ENCODE peak calls at places on chromosomes 6 and 20, in ten cellular contexts. C is tibial nerve; W is mucosa of descending colon; U is heart right ventricle; R is esophagus squamous epithelium; X is GM10248; Q is suprapubic skin; V is adrenal gland; M is OCI-LY7; T is CD8-positive, alpha-beta T cell. E is an unnamed sample.

GRCh38 chr6:43622541-43622940 is 6.5 kb downstream of the GTPBP2 start:
- DNase-seq in W (no peak), R (no peak), Q (no peak), V (no peak), T (no peak), M (no peak), U (no peak), C (no peak), X (no peak), E (no peak)

GRCh38 chr20:4730782-4731181 is 9.1 kb downstream of the PRND start:
- DNase-seq in C (no peak), U (peak; percentile 44), R (no peak), T (no peak), W (no peak), Q (no peak), X (no peak), M (no peak), V (no peak), E (peak; percentile 21)

GRCh38 chr6:107560657-107561056 is 70.7 kb downstream of the SOBP start:
- DNase-seq in Q (no peak), M (no peak), V (no peak), C (peak; percentile 8), T (no peak), R (no peak), W (peak; percentile 3), X (no peak), U (peak; percentile 42), E (no peak)

GRCh38 chr6:119077643-119078448 is 618 bp downstream of the FAM184A start:
- DNase-seq in R (no peak), V (peak; percentile 28), W (peak; percentile 25), T (peak; percentile 75), M (no peak), X (peak; percentile 30), C (no peak), Q (peak; percentile 62), U (peak; percentile 11), E (peak; percentile 40)

GRCh38 chr6:110654096-110654820 is 161.0 kb downstream of the CDK19 start:
- DNase-seq in R (no peak), V (no peak), T (no peak), W (no peak), M (no peak), C (no peak), Q (no peak), X (no peak), U (no peak), E (no peak)

GRCh38 chr6:142926494-142927273 is 18.3 kb downstream of the HIVEP2 start:
- DNase-seq in X (peak; percentile 89), C (peak; percentile 80), M (peak; percentile 84), U (peak; percentile 94), V (peak; percentile 82), W (peak; percentile 91), R (peak; percentile 14), T (peak; percentile 87), Q (peak; percentile 88), E (peak; percentile 83)

GRCh38 chr20:20085071-20085470 is 32.7 kb downstream of the CFAP61 start:
- DNase-seq in W (no peak), M (no peak), R (no peak), Q (peak; percentile 77), T (no peak), X (no peak), U (peak; percentile 78), C (no peak), V (peak; percentile 19), E (no peak)

GRCh38 chr20:1263853-1264252 is 2.2 kb upstream of the SNPH start:
- DNase-seq in V (no peak), T (no peak), C (no peak), X (no peak), U (no peak), W (no peak), M (no peak), Q (no peak), R (no peak), E (no peak)

GRCh38 chr20:52193133-52193532 is 1.6 kb upstream of the ZFP64 start:
- DNase-seq in T (no peak), Q (no peak), V (no peak), U (no peak), X (no peak), C (no peak), R (no peak), M (no peak), W (no peak), E (no peak)

GRCh38 chr20:32029561-32029960 is 19.3 kb downstream of the CCM2L start:
- DNase-seq in V (no peak), Q (no peak), U (no peak), X (no peak), R (no peak), T (no peak), C (no peak), W (no peak), M (no peak), E (no peak)

GRCh38 chr6:143410859-143411270 is 39.6 kb downstream of the ADAT2 start:
- DNase-seq in V (no peak), M (no peak), W (no peak), R (no peak), X (no peak), Q (no peak), U (no peak), C (no peak), T (no peak), E (no peak)

GRCh38 chr6:113315879-113316278 is 541.3 kb upstream of the MARCKS start:
- DNase-seq in M (no peak), C (no peak), U (no peak), V (no peak), W (no peak), X (no peak), T (no peak), Q (no peak), R (no peak), E (no peak)

GRCh38 chr6:146357578-146358340 is 185.9 kb upstream of the RAB32 start:
- DNase-seq in C (no peak), M (no peak), R (no peak), X (no peak), W (no peak), T (no peak), U (no peak), Q (no peak), V (no peak), E (no peak)

GRCh38 chr6:122107256-122107655 is 292.2 kb upstream of the HSF2 start:
- DNase-seq in U (no peak), M (no peak), X (no peak), V (no peak), Q (no peak), T (no peak), W (no peak), R (no peak), C (no peak), E (no peak)

GRCh38 chr6:107769053-107769658 is 55.0 kb downstream of the SCML4 start:
- DNase-seq in R (no peak), X (no peak), Q (no peak), U (no peak), C (no peak), T (no peak), W (no peak), M (no peak), V (no peak), E (peak; percentile 41)

GRCh38 chr6:28357036-28357435 is 7.3 kb downstream of the ZKSCAN3 start:
- DNase-seq in M (peak; percentile 56), Q (no peak), R (no peak), V (no peak), W (no peak), U (no peak), C (no peak), T (no peak), X (no peak), E (no peak)

GRCh38 chr6:143896096-143896880 is 32.0 kb downstream of the ZC2HC1B start:
- DNase-seq in M (no peak), Q (no peak), U (no peak), W (peak; percentile 71), C (no peak), R (no peak), X (no peak), V (no peak), T (no peak), E (no peak)

GRCh38 chr6:7532232-7532631 is 9.2 kb upstream of the DSP start:
- DNase-seq in M (no peak), C (no peak), Q (no peak), W (peak; percentile 91), R (no peak), T (no peak), V (no peak), U (no peak), X (no peak), E (no peak)

GRCh38 chr6:46704562-46704961 is 16.9 kb downstream of the TDRD6 start:
- DNase-seq in T (no peak), X (no peak), R (no peak), V (no peak), C (no peak), W (no peak), U (no peak), Q (no peak), M (peak; percentile 47), E (no peak)

GRCh38 chr6:32968770-32969684 is 633 bp downstream of the BRD2 start:
- DNase-seq in C (peak; percentile 77), W (peak; percentile 79), V (peak; percentile 82), U (peak; percentile 75), M (peak; percentile 87), X (peak; percentile 83), R (no peak), Q (peak; percentile 87), T (peak; percentile 76), E (peak; percentile 69)
- TF ChIP-seq CTCF in C (no peak), W (no peak), V (no peak), U (no peak), M (peak; percentile 42), X (no peak), R (no peak), Q (no peak), T (no peak), E (no peak)

DNA sequence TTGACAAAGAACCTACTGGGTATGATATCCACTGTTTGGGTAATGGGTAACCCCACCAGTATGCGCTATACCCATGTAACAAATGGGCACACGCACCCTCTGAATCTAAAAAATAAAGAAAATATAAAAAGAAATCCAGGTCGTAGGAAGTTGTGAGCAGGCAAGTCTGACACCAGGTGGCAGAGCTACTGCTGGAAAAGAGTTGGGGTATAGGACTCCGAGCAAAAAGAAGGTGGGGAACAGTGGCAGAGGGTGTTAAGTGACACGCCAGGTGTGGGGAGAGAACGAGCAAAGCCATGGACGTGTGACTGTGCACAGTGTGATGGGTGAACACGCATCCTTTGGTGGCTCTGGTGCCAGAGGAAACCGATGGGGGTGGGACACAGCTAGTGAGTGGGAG is 46.7 kb downstream of the NOX3 start:
- DNase-seq in W (no peak), M (no peak), U (no peak), V (no peak), Q (no peak), T (no peak), R (no peak), C (no peak), X (no peak), E (no peak)
- TF ChIP-seq CTCF in W (no peak), M (peak; percentile 16), U (no peak), V (no peak), Q (no peak), T (no peak), R (no peak), C (no peak), X (no peak), E (no peak)

GRCh38 chr20:63343460-63344150 is 17.5 kb downstream of the CHRNA4 start:
- DNase-seq in M (no peak), U (no peak), T (no peak), V (no peak), Q (no peak), W (no peak), R (no peak), X (no peak), C (no peak), E (no peak)
- TF ChIP-seq CTCF in M (no peak), U (no peak), T (no peak), V (no peak), Q (no peak), W (no peak), R (no peak), X (no peak), C (no peak), E (no peak)

GRCh38 chr6:161836643-161837448 is 563.0 kb upstream of the AGPAT4 start:
- DNase-seq in R (no peak), V (no peak), M (no peak), Q (no peak), X (no peak), T (no peak), C (no peak), W (peak; percentile 23), U (no peak), E (no peak)
- TF ChIP-seq CTCF in R (no peak), V (peak; percentile 54), M (peak; percentile 38), Q (no peak), X (no peak), T (no peak), C (no peak), W (no peak), U (peak; percentile 51), E (peak; percentile 33)

E was measured in nephron progenitor cell.